ENCODE peak calls at places on chromosome 18, in four cellular contexts. F is CD4-positive, alpha-beta T cell; N is mesothelial cell of epicardium; L is AG09309. V is an unnamed sample.

GRCh38 chr18:9101730-9102390 is 639 bp upstream of the NDUFV2 start:
- DNase-seq in F (no peak), N (no peak), L (peak), V (no peak)

GRCh38 chr18:2847341-2848144 is 737 bp downstream of the EMILIN2 start:
- DNase-seq in N (peak), F (no peak), L (no peak), V (peak)

GRCh38 chr18:7272268-7273049 is 41.6 kb downstream of the LRRC30 start:
- DNase-seq in L (peak), N (peak), F (no peak), V (no peak)

GRCh38 chr18:52920665-52921064 is 580.7 kb downstream of the DCC start:
- DNase-seq in L (no peak), F (no peak), N (no peak), V (no peak)

GRCh38 chr18:61851940-61852451 is 40.8 kb downstream of the RNF152 start:
- DNase-seq in N (no peak), F (no peak), L (peak), V (no peak)

GRCh38 chr18:24157855-24158254 is 19.0 kb downstream of the CABYR start:
- DNase-seq in L (no peak), N (no peak), F (no peak), V (no peak)

GRCh38 chr18:35964319-35964718 is 8.2 kb upstream of the RMP24 start:
- DNase-seq in L (no peak), N (no peak), F (no peak), V (no peak)

GRCh38 chr18:75837316-75837715 is 409.8 kb upstream of the SMIM21 start:
- DNase-seq in F (no peak), N (no peak), L (no peak), V (no peak)

GRCh38 chr18:8833480-8833879 is 128.1 kb downstream of the MTCL1 start:
- DNase-seq in L (no peak), N (no peak), F (no peak), V (no peak)

GRCh38 chr18:41395695-41396094 is 559.3 kb upstream of the PIK3C3 start:
- DNase-seq in L (no peak), N (no peak), F (no peak), V (no peak)

GRCh38 chr18:30358545-30358944 is 684.0 kb downstream of the DSC3 start:
- DNase-seq in L (no peak), N (no peak), F (no peak), V (no peak)

GRCh38 chr18:21096760-21097159 is 14.9 kb downstream of the ROCK1 start:
- DNase-seq in N (no peak), F (no peak), L (no peak), V (no peak)

GRCh38 chr18:57906852-57907251 is 103.7 kb upstream of the ATP8B1 start:
- DNase-seq in F (no peak), N (no peak), L (no peak), V (no peak)
- TF ChIP-seq CTCF in F (no peak), N (no peak), L (peak), V (no peak)

GRCh38 chr18:46315187-46315586 is 211.0 kb downstream of the HAUS1 start:
- DNase-seq in L (no peak), F (no peak), N (no peak), V (no peak)
- TF ChIP-seq CTCF in L (no peak), F (no peak), N (no peak), V (no peak)

GRCh38 chr18:69945220-69946114 is 2.2 kb downstream of the CD226 start:
- DNase-seq in N (no peak), F (no peak), L (no peak), V (no peak)

GRCh38 chr18:69946608-69947155 is 991 bp downstream of the CD226 start:
- DNase-seq in N (no peak), F (no peak), L (no peak), V (no peak)

GRCh38 chr18:69944434-69944833 is 3.2 kb downstream of the CD226 start:
- DNase-seq in N (no peak), F (no peak), L (no peak), V (no peak)

GRCh38 chr18:69941183-69941582 is 6.5 kb downstream of the CD226 start:
- DNase-seq in N (no peak), F (no peak), L (no peak), V (no peak)

GRCh38 chr18:69943021-69943420 is 4.7 kb downstream of the CD226 start:
- DNase-seq in L (no peak), F (no peak), N (no peak), V (no peak)
- TF ChIP-seq CTCF in L (peak), F (no peak), N (no peak), V (peak)

GRCh38 chr18:62991389-62991788 is 276.0 kb downstream of the PHLPP1 start:
- DNase-seq in N (no peak), F (no peak), L (no peak), V (no peak)
- TF ChIP-seq CTCF in N (no peak), F (no peak), L (no peak), V (no peak)

GRCh38 chr18:80037300-80037699 is 3.1 kb downstream of the RBFA start:
- DNase-seq in N (no peak), L (no peak), F (no peak), V (no peak)

GRCh38 chr18:80034852-80035406 is 695 bp downstream of the RBFA start:
- DNase-seq in L (no peak), F (no peak), N (no peak), V (no peak)

GRCh38 chr18:80033181-80034067 is 810 bp upstream of the RBFA start:
- DNase-seq in N (no peak), L (no peak), F (peak), V (peak)

GRCh38 chr18:80035997-80036396 is 1.8 kb downstream of the RBFA start:
- DNase-seq in N (no peak), F (no peak), L (no peak), V (no peak)

DNA sequence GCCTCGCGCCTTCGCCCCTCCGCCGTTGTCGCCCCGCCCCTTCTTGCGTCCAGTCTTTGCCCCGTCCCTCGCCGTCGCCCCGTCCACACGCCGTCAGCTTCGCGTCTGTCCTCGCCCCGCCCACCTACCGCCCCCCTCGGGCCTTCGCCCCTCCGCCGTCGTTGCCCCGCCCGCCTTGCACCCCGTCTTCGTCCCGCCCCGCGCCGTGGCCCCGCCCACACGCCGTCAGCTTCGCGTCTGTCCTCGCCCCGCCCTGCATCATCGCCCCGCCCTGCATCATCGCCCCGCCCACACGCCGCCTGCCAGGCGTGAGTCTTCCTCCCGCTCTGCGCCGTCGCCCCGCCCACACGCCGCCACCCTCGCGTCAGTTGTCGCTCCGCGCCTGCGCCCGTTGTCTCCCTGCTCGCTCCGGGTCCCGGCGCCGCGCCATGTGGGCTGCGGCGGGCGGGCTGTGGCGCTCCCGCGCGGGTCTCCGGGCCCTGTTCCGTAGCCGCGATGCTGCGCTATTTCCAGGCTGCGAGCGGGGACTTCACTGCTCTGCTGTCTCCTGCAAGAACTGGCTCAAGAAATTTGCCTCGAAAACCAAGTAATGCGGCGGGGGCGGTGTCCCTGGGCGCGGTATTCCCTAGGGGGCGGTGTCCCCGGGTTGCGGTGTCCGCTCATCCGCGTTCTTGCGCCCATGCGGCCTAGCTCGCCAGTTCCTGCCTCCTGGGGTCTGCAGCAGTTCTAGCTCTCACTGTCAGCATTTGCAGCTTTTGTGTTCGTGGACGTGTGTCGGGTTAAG is at the start of gene RBFA:
- DNase-seq in L (peak), F (peak), N (peak), V (peak)
- TF ChIP-seq CTCF in L (peak), F (peak), N (peak), V (no peak)

V was measured in natural killer cell.